ENCODE peak calls at places on chromosomes 12 and 14, in four cellular contexts. One of them, this sample, is unnamed.

GRCh38 chr12:78155546-78155945 is 324.9 kb downstream of the NAV3 start:
- DNase-seq in K562: no peak
- DNase-seq in GM12878: no peak
- DNase-seq in WTC11: no peak
- DNase-seq in this sample: no peak

GRCh38 chr14:21248739-21249411 is 20.4 kb downstream of the HNRNPC start:
- DNase-seq in WTC11: no peak
- DNase-seq in K562: no peak
- DNase-seq in GM12878: no peak
- DNase-seq in this sample: no peak

GRCh38 chr14:70654609-70655008 is 12.9 kb downstream of the TTC9 start:
- DNase-seq in WTC11: no peak
- DNase-seq in GM12878: peak; percentile 69
- DNase-seq in K562: no peak
- DNase-seq in this sample: no peak

GRCh38 chr12:118299791-118300460 is 72.8 kb downstream of the TAOK3 start:
- DNase-seq in WTC11: no peak
- DNase-seq in K562: peak; percentile 9
- DNase-seq in GM12878: no peak
- DNase-seq in this sample: no peak

GRCh38 chr14:62213516-62213915 is 451.3 kb downstream of the SNAPC1 start:
- DNase-seq in GM12878: no peak
- DNase-seq in WTC11: no peak
- DNase-seq in K562: no peak
- DNase-seq in this sample: no peak

GRCh38 chr12:93825926-93826599 is 148.9 kb downstream of the CRADD start:
- DNase-seq in WTC11: no peak
- DNase-seq in K562: no peak
- DNase-seq in GM12878: no peak
- DNase-seq in this sample: no peak

GRCh38 chr12:50322196-50322595 is 38.9 kb upstream of the LIMA1 start:
- DNase-seq in K562: no peak
- DNase-seq in WTC11: no peak
- DNase-seq in GM12878: no peak
- DNase-seq in this sample: no peak

GRCh38 chr12:96500686-96501085 is 11.3 kb downstream of the CFAP54 start:
- DNase-seq in GM12878: no peak
- DNase-seq in WTC11: no peak
- DNase-seq in K562: no peak
- DNase-seq in this sample: no peak

GRCh38 chr14:55123101-55123500 is 6.0 kb upstream of the LGALS3 start:
- DNase-seq in WTC11: no peak
- DNase-seq in GM12878: no peak
- DNase-seq in K562: no peak
- DNase-seq in this sample: no peak

GRCh38 chr14:24181251-24182077 is 7.2 kb downstream of the IPO4 start:
- DNase-seq in WTC11: no peak
- DNase-seq in GM12878: no peak
- DNase-seq in K562: no peak
- DNase-seq in this sample: no peak

GRCh38 chr14:105375635-105376057 is 22.7 kb upstream of the TEX22 start:
- DNase-seq in K562: no peak
- DNase-seq in GM12878: no peak
- DNase-seq in WTC11: no peak
- DNase-seq in this sample: no peak

GRCh38 chr12:71548906-71549305 is 109.3 kb downstream of the LGR5 start:
- DNase-seq in WTC11: no peak
- DNase-seq in GM12878: no peak
- DNase-seq in K562: no peak
- DNase-seq in this sample: no peak

GRCh38 chr12:124392271-124392990 is 97.5 kb downstream of the RFLNA start:
- DNase-seq in K562: peak; percentile 35
- DNase-seq in WTC11: peak; percentile 68
- DNase-seq in GM12878: no peak
- DNase-seq in this sample: no peak

GRCh38 chr14:75487155-75487671 is 35.1 kb upstream of the BATF start:
- DNase-seq in WTC11: no peak
- DNase-seq in K562: no peak
- DNase-seq in GM12878: peak; percentile 89
- DNase-seq in this sample: no peak

GRCh38 chr14:100622708-100623485 is 35.7 kb upstream of the BEGAIN start:
- DNase-seq in WTC11: peak; percentile 1
- DNase-seq in K562: no peak
- DNase-seq in GM12878: no peak
- DNase-seq in this sample: no peak

GRCh38 chr14:22852940-22853767 is 16.8 kb downstream of the MMP14 start:
- DNase-seq in K562: peak; percentile 81
- DNase-seq in GM12878: peak; percentile 63
- DNase-seq in WTC11: peak; percentile 98
- DNase-seq in this sample: peak; percentile 86

GRCh38 chr14:51638071-51638944 is 13.4 kb upstream of the FRMD6 start:
- DNase-seq in WTC11: peak; percentile 61
- DNase-seq in GM12878: no peak
- DNase-seq in K562: no peak
- DNase-seq in this sample: peak; percentile 75

GRCh38 chr12:98198261-98198982 is 317.0 kb upstream of the TMPO start:
- DNase-seq in GM12878: no peak
- DNase-seq in WTC11: no peak
- DNase-seq in K562: no peak
- DNase-seq in this sample: no peak

GRCh38 chr12:105992849-105993740 is 145.7 kb downstream of the NUAK1 start:
- DNase-seq in K562: no peak
- DNase-seq in GM12878: no peak
- DNase-seq in WTC11: no peak
- DNase-seq in this sample: no peak

GRCh38 chr14:57391609-57392195 is 1.3 kb downstream of the NAA30 start:
- DNase-seq in GM12878: no peak
- DNase-seq in K562: peak; percentile 7
- DNase-seq in WTC11: no peak
- DNase-seq in this sample: no peak

GRCh38 chr14:106185837-106186233 is 659.5 kb downstream of the TMEM121 start:
- DNase-seq in K562: no peak
- DNase-seq in GM12878: no peak
- DNase-seq in WTC11: no peak
- DNase-seq in this sample: no peak

GRCh38 chr12:79055926-79056674 is 191.5 kb downstream of the SYT1 start:
- DNase-seq in K562: no peak
- DNase-seq in GM12878: no peak
- DNase-seq in WTC11: no peak
- DNase-seq in this sample: no peak

GRCh38 chr14:99380991-99381687 is 99.5 kb downstream of the SETD3 start:
- DNase-seq in WTC11: no peak
- DNase-seq in GM12878: no peak
- DNase-seq in K562: no peak
- DNase-seq in this sample: no peak

GRCh38 chr12:3083949-3084348 is 6.8 kb downstream of the TSPAN9 start:
- DNase-seq in WTC11: no peak
- DNase-seq in K562: no peak
- DNase-seq in GM12878: no peak
- DNase-seq in this sample: no peak

GRCh38 chr14:67420102-67420739 is 8.3 kb upstream of the PLEK2 start:
- DNase-seq in K562: peak; percentile 59
- DNase-seq in WTC11: peak; percentile 85
- DNase-seq in GM12878: no peak
- DNase-seq in this sample: peak; percentile 32

GRCh38 chr12:25054783-25055144 is 105.9 kb upstream of the BCAT1 start:
- DNase-seq in GM12878: no peak
- DNase-seq in WTC11: no peak
- DNase-seq in K562: no peak
- DNase-seq in this sample: no peak

GRCh38 chr12:4700621-4701026 is 19.6 kb upstream of the GALNT8 start:
- DNase-seq in WTC11: peak; percentile 33
- DNase-seq in K562: no peak
- DNase-seq in GM12878: no peak
- DNase-seq in this sample: no peak

GRCh38 chr12:119061208-119061796 is 80.0 kb downstream of the SRRM4 start:
- DNase-seq in GM12878: no peak
- DNase-seq in K562: peak; percentile 47
- DNase-seq in WTC11: peak; percentile 85
- DNase-seq in this sample: peak; percentile 27

GRCh38 chr12:19432309-19433170 is 6.8 kb upstream of the AEBP2 start:
- DNase-seq in GM12878: no peak
- DNase-seq in K562: no peak
- DNase-seq in WTC11: no peak
- DNase-seq in this sample: no peak

GRCh38 chr14:34539407-34540180 is at the start of gene EAPP:
- DNase-seq in GM12878: peak; percentile 80
- DNase-seq in K562: peak; percentile 93
- DNase-seq in WTC11: peak; percentile 96
- DNase-seq in this sample: peak; percentile 100

GRCh38 chr12:47222960-47223847 is 143.4 kb upstream of the AMIGO2 start:
- DNase-seq in K562: peak; percentile 59
- DNase-seq in GM12878: no peak
- DNase-seq in WTC11: peak; percentile 66
- DNase-seq in this sample: no peak

GRCh38 chr12:28107679-28108078 is 82.6 kb upstream of the CCDC91 start:
- DNase-seq in GM12878: no peak
- DNase-seq in WTC11: no peak
- DNase-seq in K562: no peak
- DNase-seq in this sample: no peak

GRCh38 chr12:114405449-114406271 is at the start of gene TBX5:
- DNase-seq in GM12878: no peak
- DNase-seq in K562: no peak
- DNase-seq in WTC11: peak; percentile 57
- DNase-seq in this sample: no peak

GRCh38 chr14:23623962-23624361 is 12.2 kb upstream of the DHRS2 start:
- DNase-seq in WTC11: no peak
- DNase-seq in GM12878: no peak
- DNase-seq in K562: no peak
- DNase-seq in this sample: no peak

GRCh38 chr12:89051065-89051677 is 301.1 kb downstream of the DUSP6 start:
- DNase-seq in WTC11: no peak
- DNase-seq in GM12878: no peak
- DNase-seq in K562: peak; percentile 30
- DNase-seq in this sample: peak; percentile 38
- TF ChIP-seq ETV6 in WTC11: no peak
- TF ChIP-seq ETV6 in GM12878: no peak
- TF ChIP-seq ETV6 in K562: no peak
- TF ChIP-seq ETV6 in this sample: no peak

GRCh38 chr12:62436164-62436503 is 30.5 kb upstream of the MON2 start:
- DNase-seq in WTC11: no peak
- DNase-seq in GM12878: no peak
- DNase-seq in K562: no peak
- DNase-seq in this sample: no peak

GRCh38 chr12:62438098-62438692 is 28.4 kb upstream of the MON2 start:
- DNase-seq in K562: peak; percentile 47
- DNase-seq in WTC11: peak; percentile 56
- DNase-seq in GM12878: peak; percentile 11
- DNase-seq in this sample: peak; percentile 17

GRCh38 chr12:62434504-62435336 is 31.9 kb upstream of the MON2 start:
- DNase-seq in K562: no peak
- DNase-seq in WTC11: no peak
- DNase-seq in GM12878: no peak
- DNase-seq in this sample: no peak

DNA sequence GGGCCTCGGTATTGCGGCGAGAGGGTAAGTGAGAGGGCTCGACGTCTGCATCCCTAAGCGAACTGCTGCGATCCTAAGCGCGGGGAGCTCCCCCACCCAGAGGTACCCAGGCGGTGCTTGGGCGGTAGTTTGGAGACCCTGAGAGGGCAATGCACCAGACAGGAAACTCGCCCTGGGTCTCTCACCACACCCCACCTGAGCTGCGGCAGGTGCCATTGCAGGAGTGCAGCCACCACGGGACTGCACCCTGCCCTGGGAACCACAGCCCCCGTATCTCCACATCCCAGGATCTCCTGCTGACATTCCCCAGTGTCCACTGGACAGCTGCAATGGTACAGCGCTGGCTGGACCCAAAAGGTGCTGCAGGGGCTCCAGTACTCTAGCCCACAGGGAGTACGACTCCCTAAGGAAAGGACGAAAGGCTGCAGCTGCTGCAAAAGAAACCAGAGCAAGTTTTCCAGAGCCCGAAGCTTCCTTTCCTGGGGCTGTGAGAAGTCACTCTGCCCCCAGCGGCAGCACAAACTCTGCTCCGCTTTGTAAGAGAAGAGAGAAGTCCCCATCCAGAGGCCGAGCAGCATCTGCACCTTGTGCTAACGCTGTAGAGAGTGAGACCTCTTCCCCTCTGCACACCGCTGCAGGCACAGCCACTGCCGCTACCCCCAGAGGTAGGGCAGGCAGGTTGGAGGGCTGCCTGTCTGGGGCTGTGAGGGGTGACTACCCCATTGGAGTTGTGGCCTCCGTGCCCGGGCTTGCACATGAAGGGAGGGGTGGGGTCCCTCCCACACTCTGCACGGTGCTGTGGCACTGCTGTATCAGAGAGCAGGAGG is 31.1 kb upstream of the MON2 start:
- DNase-seq in GM12878: no peak
- DNase-seq in WTC11: peak; percentile 70
- DNase-seq in K562: peak; percentile 35
- DNase-seq in this sample: peak; percentile 58
- TF ChIP-seq ETV6 in GM12878: no peak
- TF ChIP-seq ETV6 in WTC11: peak; percentile 44
- TF ChIP-seq ETV6 in K562: no peak
- TF ChIP-seq ETV6 in this sample: no peak

GRCh38 chr14:65949711-65950516 is 536.3 kb upstream of the CCDC196 start:
- DNase-seq in GM12878: no peak
- DNase-seq in K562: peak; percentile 38
- DNase-seq in WTC11: no peak
- DNase-seq in this sample: peak; percentile 29
- TF ChIP-seq ETV6 in GM12878: no peak
- TF ChIP-seq ETV6 in K562: no peak
- TF ChIP-seq ETV6 in WTC11: no peak
- TF ChIP-seq ETV6 in this sample: no peak

GRCh38 chr12:131141483-131141882 is 187.8 kb downstream of the ADGRD1 start:
- DNase-seq in K562: no peak
- DNase-seq in GM12878: no peak
- DNase-seq in WTC11: no peak
- DNase-seq in this sample: no peak
- TF ChIP-seq ETV6 in K562: no peak
- TF ChIP-seq ETV6 in GM12878: no peak
- TF ChIP-seq ETV6 in WTC11: no peak
- TF ChIP-seq ETV6 in this sample: no peak

GRCh38 chr12:58026421-58026820 is 85.1 kb downstream of the ATP23 start:
- DNase-seq in GM12878: no peak
- DNase-seq in K562: no peak
- DNase-seq in WTC11: no peak
- DNase-seq in this sample: no peak
- TF ChIP-seq ETV6 in GM12878: no peak
- TF ChIP-seq ETV6 in K562: no peak
- TF ChIP-seq ETV6 in WTC11: no peak
- TF ChIP-seq ETV6 in this sample: no peak

GRCh38 chr14:89252887-89253532 is 164.0 kb downstream of the FOXN3 start:
- DNase-seq in WTC11: peak; percentile 23
- DNase-seq in GM12878: no peak
- DNase-seq in K562: no peak
- DNase-seq in this sample: no peak
- TF ChIP-seq ETV6 in WTC11: no peak
- TF ChIP-seq ETV6 in GM12878: no peak
- TF ChIP-seq ETV6 in K562: no peak
- TF ChIP-seq ETV6 in this sample: no peak

This sample was measured in HepG2.